ENCODE peak calls at places on chromosomes 1 and 21, in six cellular contexts. One of them, this sample, is unnamed.

GRCh38 chr1:229848762-229849677 is 218.0 kb upstream of the GALNT2 start:
- DNase-seq in HCT116: peak; percentile 39
- DNase-seq in CD4-positive, alpha-beta memory T cell: no peak
- DNase-seq in right lobe of liver: no peak
- DNase-seq in CD8-positive, alpha-beta memory T cell: no peak
- DNase-seq in body of pancreas: peak; percentile 32
- DNase-seq in this sample: no peak

GRCh38 chr1:85504417-85504816 is 39.5 kb upstream of the DDAH1 start:
- DNase-seq in right lobe of liver: no peak
- DNase-seq in CD8-positive, alpha-beta memory T cell: no peak
- DNase-seq in HCT116: no peak
- DNase-seq in body of pancreas: no peak
- DNase-seq in CD4-positive, alpha-beta memory T cell: no peak
- DNase-seq in this sample: no peak

GRCh38 chr1:190205713-190206112 is 272.0 kb downstream of the BRINP3 start:
- DNase-seq in CD8-positive, alpha-beta memory T cell: no peak
- DNase-seq in right lobe of liver: no peak
- DNase-seq in CD4-positive, alpha-beta memory T cell: no peak
- DNase-seq in HCT116: no peak
- DNase-seq in body of pancreas: no peak
- DNase-seq in this sample: no peak

GRCh38 chr1:30791853-30792252 is 34.3 kb upstream of the LAPTM5 start:
- DNase-seq in CD8-positive, alpha-beta memory T cell: no peak
- DNase-seq in CD4-positive, alpha-beta memory T cell: no peak
- DNase-seq in right lobe of liver: peak; percentile 7
- DNase-seq in HCT116: no peak
- DNase-seq in body of pancreas: no peak
- DNase-seq in this sample: no peak

GRCh38 chr1:245475116-245475515 is 320.3 kb downstream of the KIF26B start:
- DNase-seq in body of pancreas: no peak
- DNase-seq in CD4-positive, alpha-beta memory T cell: no peak
- DNase-seq in right lobe of liver: no peak
- DNase-seq in HCT116: no peak
- DNase-seq in CD8-positive, alpha-beta memory T cell: no peak
- DNase-seq in this sample: no peak

GRCh38 chr1:230204852-230205251 is 137.8 kb downstream of the GALNT2 start:
- DNase-seq in CD4-positive, alpha-beta memory T cell: no peak
- DNase-seq in right lobe of liver: no peak
- DNase-seq in CD8-positive, alpha-beta memory T cell: no peak
- DNase-seq in HCT116: no peak
- DNase-seq in body of pancreas: peak; percentile 61
- DNase-seq in this sample: no peak

GRCh38 chr1:174005032-174005431 is 17.1 kb downstream of the RC3H1 start:
- DNase-seq in CD8-positive, alpha-beta memory T cell: no peak
- DNase-seq in CD4-positive, alpha-beta memory T cell: no peak
- DNase-seq in HCT116: no peak
- DNase-seq in right lobe of liver: no peak
- DNase-seq in body of pancreas: no peak
- DNase-seq in this sample: no peak

GRCh38 chr1:90993245-90993644 is 28.6 kb downstream of the ZNF644 start:
- DNase-seq in body of pancreas: peak; percentile 44
- DNase-seq in right lobe of liver: no peak
- DNase-seq in HCT116: no peak
- DNase-seq in CD4-positive, alpha-beta memory T cell: no peak
- DNase-seq in CD8-positive, alpha-beta memory T cell: no peak
- DNase-seq in this sample: no peak

GRCh38 chr1:85607126-85607912 is 26.8 kb downstream of the CCN1 start:
- DNase-seq in right lobe of liver: no peak
- DNase-seq in HCT116: peak; percentile 93
- DNase-seq in CD4-positive, alpha-beta memory T cell: no peak
- DNase-seq in body of pancreas: peak; percentile 23
- DNase-seq in CD8-positive, alpha-beta memory T cell: no peak
- DNase-seq in this sample: no peak

GRCh38 chr1:156689035-156689959 is 12.1 kb upstream of the NES start:
- DNase-seq in body of pancreas: peak; percentile 81
- DNase-seq in right lobe of liver: peak; percentile 73
- DNase-seq in CD4-positive, alpha-beta memory T cell: peak; percentile 75
- DNase-seq in CD8-positive, alpha-beta memory T cell: peak; percentile 63
- DNase-seq in HCT116: peak; percentile 81
- DNase-seq in this sample: peak; percentile 83

GRCh38 chr1:243924188-243924587 is 74.1 kb upstream of the AKT3 start:
- DNase-seq in body of pancreas: no peak
- DNase-seq in CD8-positive, alpha-beta memory T cell: no peak
- DNase-seq in HCT116: no peak
- DNase-seq in CD4-positive, alpha-beta memory T cell: no peak
- DNase-seq in right lobe of liver: no peak
- DNase-seq in this sample: no peak

GRCh38 chr1:33080885-33081553 is at the start of gene AZIN2:
- DNase-seq in CD8-positive, alpha-beta memory T cell: peak; percentile 93
- DNase-seq in body of pancreas: peak; percentile 98
- DNase-seq in HCT116: peak; percentile 86
- DNase-seq in right lobe of liver: peak; percentile 97
- DNase-seq in CD4-positive, alpha-beta memory T cell: peak; percentile 98
- DNase-seq in this sample: peak; percentile 98

GRCh38 chr1:164061528-164061927 is 497.5 kb upstream of the PBX1 start:
- DNase-seq in CD4-positive, alpha-beta memory T cell: peak; percentile 33
- DNase-seq in body of pancreas: no peak
- DNase-seq in HCT116: no peak
- DNase-seq in right lobe of liver: peak; percentile 29
- DNase-seq in CD8-positive, alpha-beta memory T cell: no peak
- DNase-seq in this sample: peak; percentile 30

GRCh38 chr1:84436907-84437667 is 38.8 kb downstream of the DNASE2B start:
- DNase-seq in CD4-positive, alpha-beta memory T cell: no peak
- DNase-seq in HCT116: no peak
- DNase-seq in body of pancreas: no peak
- DNase-seq in CD8-positive, alpha-beta memory T cell: no peak
- DNase-seq in right lobe of liver: no peak
- DNase-seq in this sample: no peak

GRCh38 chr21:39381009-39381408 is 32.1 kb upstream of the HMGN1 start:
- DNase-seq in CD8-positive, alpha-beta memory T cell: no peak
- DNase-seq in CD4-positive, alpha-beta memory T cell: no peak
- DNase-seq in body of pancreas: no peak
- DNase-seq in right lobe of liver: no peak
- DNase-seq in HCT116: no peak
- DNase-seq in this sample: no peak

GRCh38 chr1:172469717-172470116 is 25.8 kb upstream of the PIGC start:
- DNase-seq in CD8-positive, alpha-beta memory T cell: no peak
- DNase-seq in right lobe of liver: no peak
- DNase-seq in body of pancreas: no peak
- DNase-seq in HCT116: no peak
- DNase-seq in CD4-positive, alpha-beta memory T cell: no peak
- DNase-seq in this sample: no peak

GRCh38 chr1:20165522-20165951 is 20.4 kb upstream of the UBXN10 start:
- DNase-seq in CD4-positive, alpha-beta memory T cell: no peak
- DNase-seq in body of pancreas: no peak
- DNase-seq in CD8-positive, alpha-beta memory T cell: no peak
- DNase-seq in right lobe of liver: no peak
- DNase-seq in HCT116: peak; percentile 16
- DNase-seq in this sample: no peak

GRCh38 chr1:115717541-115717940 is 51.0 kb downstream of the CASQ2 start:
- DNase-seq in body of pancreas: peak; percentile 76
- DNase-seq in CD8-positive, alpha-beta memory T cell: no peak
- DNase-seq in right lobe of liver: no peak
- DNase-seq in HCT116: peak; percentile 32
- DNase-seq in CD4-positive, alpha-beta memory T cell: no peak
- DNase-seq in this sample: no peak

GRCh38 chr1:209364716-209365115 is 218.8 kb upstream of the CAMK1G start:
- DNase-seq in right lobe of liver: no peak
- DNase-seq in CD8-positive, alpha-beta memory T cell: no peak
- DNase-seq in body of pancreas: no peak
- DNase-seq in CD4-positive, alpha-beta memory T cell: no peak
- DNase-seq in HCT116: no peak
- DNase-seq in this sample: no peak

GRCh38 chr1:9294910-9295636 is 2.4 kb downstream of the SPSB1 start:
- DNase-seq in HCT116: no peak
- DNase-seq in right lobe of liver: no peak
- DNase-seq in CD8-positive, alpha-beta memory T cell: no peak
- DNase-seq in body of pancreas: no peak
- DNase-seq in CD4-positive, alpha-beta memory T cell: no peak
- DNase-seq in this sample: no peak

GRCh38 chr1:62232885-62233284 is 38.2 kb downstream of the L1TD1 start:
- DNase-seq in CD4-positive, alpha-beta memory T cell: no peak
- DNase-seq in right lobe of liver: no peak
- DNase-seq in CD8-positive, alpha-beta memory T cell: no peak
- DNase-seq in HCT116: no peak
- DNase-seq in body of pancreas: no peak
- DNase-seq in this sample: no peak

GRCh38 chr1:89273324-89273778 is 691 bp upstream of the GBP5 start:
- DNase-seq in CD4-positive, alpha-beta memory T cell: peak; percentile 39
- DNase-seq in HCT116: no peak
- DNase-seq in body of pancreas: no peak
- DNase-seq in right lobe of liver: peak; percentile 56
- DNase-seq in CD8-positive, alpha-beta memory T cell: no peak
- DNase-seq in this sample: no peak

GRCh38 chr1:203325418-203326091 is 20.2 kb downstream of the BTG2 start:
- DNase-seq in HCT116: no peak
- DNase-seq in right lobe of liver: peak; percentile 71
- DNase-seq in CD4-positive, alpha-beta memory T cell: peak; percentile 27
- DNase-seq in body of pancreas: peak; percentile 70
- DNase-seq in CD8-positive, alpha-beta memory T cell: no peak
- DNase-seq in this sample: peak; percentile 76

GRCh38 chr1:8652607-8653046 is 164.8 kb downstream of the RERE start:
- DNase-seq in HCT116: no peak
- DNase-seq in CD8-positive, alpha-beta memory T cell: no peak
- DNase-seq in right lobe of liver: no peak
- DNase-seq in CD4-positive, alpha-beta memory T cell: no peak
- DNase-seq in body of pancreas: no peak
- DNase-seq in this sample: no peak

GRCh38 chr1:64484651-64485050 is 14.7 kb downstream of the CACHD1 start:
- DNase-seq in CD4-positive, alpha-beta memory T cell: no peak
- DNase-seq in HCT116: no peak
- DNase-seq in body of pancreas: no peak
- DNase-seq in CD8-positive, alpha-beta memory T cell: no peak
- DNase-seq in right lobe of liver: no peak
- DNase-seq in this sample: no peak

GRCh38 chr1:164716992-164717703 is 158.2 kb downstream of the PBX1 start:
- DNase-seq in CD8-positive, alpha-beta memory T cell: no peak
- DNase-seq in HCT116: no peak
- DNase-seq in body of pancreas: peak; percentile 33
- DNase-seq in CD4-positive, alpha-beta memory T cell: no peak
- DNase-seq in right lobe of liver: no peak
- DNase-seq in this sample: no peak

GRCh38 chr1:228163004-228163753 is 2.4 kb upstream of the IBA57 start:
- DNase-seq in CD4-positive, alpha-beta memory T cell: peak; percentile 44
- DNase-seq in CD8-positive, alpha-beta memory T cell: no peak
- DNase-seq in right lobe of liver: no peak
- DNase-seq in HCT116: no peak
- DNase-seq in body of pancreas: peak; percentile 57
- DNase-seq in this sample: no peak

GRCh38 chr1:198641506-198641905 is 2.7 kb downstream of the PTPRC start:
- DNase-seq in body of pancreas: no peak
- DNase-seq in HCT116: no peak
- DNase-seq in CD8-positive, alpha-beta memory T cell: peak; percentile 38
- DNase-seq in right lobe of liver: no peak
- DNase-seq in CD4-positive, alpha-beta memory T cell: peak; percentile 66
- DNase-seq in this sample: no peak

GRCh38 chr1:62428351-62428750 is 8.5 kb upstream of the USP1 start:
- DNase-seq in HCT116: no peak
- DNase-seq in body of pancreas: peak; percentile 12
- DNase-seq in CD4-positive, alpha-beta memory T cell: no peak
- DNase-seq in CD8-positive, alpha-beta memory T cell: no peak
- DNase-seq in right lobe of liver: no peak
- DNase-seq in this sample: no peak

GRCh38 chr1:39987869-39988268 is 32.9 kb downstream of the MFSD2A start:
- DNase-seq in CD4-positive, alpha-beta memory T cell: no peak
- DNase-seq in CD8-positive, alpha-beta memory T cell: no peak
- DNase-seq in HCT116: no peak
- DNase-seq in body of pancreas: no peak
- DNase-seq in right lobe of liver: no peak
- DNase-seq in this sample: no peak

GRCh38 chr1:86137458-86137857 is 19.1 kb downstream of the COL24A1 start:
- DNase-seq in body of pancreas: no peak
- DNase-seq in CD8-positive, alpha-beta memory T cell: no peak
- DNase-seq in CD4-positive, alpha-beta memory T cell: no peak
- DNase-seq in HCT116: no peak
- DNase-seq in right lobe of liver: no peak
- DNase-seq in this sample: no peak

GRCh38 chr1:205012416-205013140 is 30.4 kb upstream of the CNTN2 start:
- DNase-seq in body of pancreas: no peak
- DNase-seq in CD8-positive, alpha-beta memory T cell: no peak
- DNase-seq in right lobe of liver: no peak
- DNase-seq in HCT116: no peak
- DNase-seq in CD4-positive, alpha-beta memory T cell: no peak
- DNase-seq in this sample: no peak

GRCh38 chr1:115469703-115470476 is 131.8 kb upstream of the NGF start:
- DNase-seq in HCT116: peak; percentile 31
- DNase-seq in CD4-positive, alpha-beta memory T cell: no peak
- DNase-seq in body of pancreas: peak; percentile 44
- DNase-seq in CD8-positive, alpha-beta memory T cell: no peak
- DNase-seq in right lobe of liver: peak; percentile 66
- DNase-seq in this sample: peak; percentile 46

GRCh38 chr1:25435315-25436103 is 4.8 kb downstream of the MACO1 start:
- DNase-seq in CD8-positive, alpha-beta memory T cell: no peak
- DNase-seq in HCT116: no peak
- DNase-seq in body of pancreas: no peak
- DNase-seq in CD4-positive, alpha-beta memory T cell: no peak
- DNase-seq in right lobe of liver: no peak
- DNase-seq in this sample: no peak
- H3K4me3 ChIP-seq in CD8-positive, alpha-beta memory T cell: peak overlapping the region; percentile 29
- H3K4me3 ChIP-seq in HCT116: no peak overlapping the region
- H3K4me3 ChIP-seq in body of pancreas: no peak overlapping the region
- H3K4me3 ChIP-seq in CD4-positive, alpha-beta memory T cell: no peak overlapping the region
- H3K4me3 ChIP-seq in right lobe of liver: no peak overlapping the region
- H3K4me3 ChIP-seq in this sample: no peak overlapping the region

DNA sequence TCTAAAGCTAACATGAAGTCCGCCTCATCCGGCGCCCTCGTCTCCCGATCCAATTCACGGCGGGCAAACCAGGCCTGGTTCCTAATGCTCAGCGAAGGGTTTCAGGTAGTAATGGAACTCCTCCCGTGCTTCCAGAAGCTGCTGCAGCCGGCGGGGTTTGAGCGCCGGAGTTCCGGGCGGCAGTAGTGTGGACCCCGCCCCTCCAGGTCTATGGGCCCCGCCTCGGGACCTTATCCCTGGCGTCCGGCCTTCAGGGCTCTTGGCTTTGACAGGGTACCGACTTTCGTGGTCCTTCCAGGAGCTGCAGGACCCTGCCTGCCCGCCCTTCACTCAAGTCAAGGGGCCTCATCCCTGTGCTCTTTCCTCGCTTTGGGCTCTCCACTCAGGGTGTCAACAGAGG is 304.1 kb downstream of the FAM72C start:
- DNase-seq in CD4-positive, alpha-beta memory T cell: no peak
- DNase-seq in HCT116: no peak
- DNase-seq in right lobe of liver: no peak
- DNase-seq in CD8-positive, alpha-beta memory T cell: no peak
- DNase-seq in body of pancreas: no peak
- DNase-seq in this sample: no peak
- H3K9me3 ChIP-seq in CD4-positive, alpha-beta memory T cell: no peaks in the 10 kb centered on the region
- H3K9me3 ChIP-seq in HCT116: no peaks in the 10 kb centered on the region
- H3K9me3 ChIP-seq in right lobe of liver: no peaks in the 10 kb centered on the region
- H3K9me3 ChIP-seq in CD8-positive, alpha-beta memory T cell: no peaks in the 10 kb centered on the region
- H3K9me3 ChIP-seq in body of pancreas: no peaks in the 10 kb centered on the region
- H3K9me3 ChIP-seq in this sample: no peaks in the 10 kb centered on the region

GRCh38 chr21:42835211-42835610 is 44.1 kb downstream of the WDR4 start:
- DNase-seq in right lobe of liver: no peak
- DNase-seq in HCT116: no peak
- DNase-seq in CD4-positive, alpha-beta memory T cell: no peak
- DNase-seq in CD8-positive, alpha-beta memory T cell: no peak
- DNase-seq in body of pancreas: no peak
- DNase-seq in this sample: no peak
- H3K4me1 ChIP-seq in right lobe of liver: no peaks in the 10 kb centered on the region
- H3K4me1 ChIP-seq in HCT116: no peaks in the 10 kb centered on the region
- H3K4me1 ChIP-seq in CD4-positive, alpha-beta memory T cell: peaks cover 33% of the 10 kb centered on the region
- H3K4me1 ChIP-seq in CD8-positive, alpha-beta memory T cell: peaks cover 30% of the 10 kb centered on the region
- H3K4me1 ChIP-seq in body of pancreas: peaks cover 5% of the 10 kb centered on the region
- H3K4me1 ChIP-seq in this sample: no peaks in the 10 kb centered on the region

GRCh38 chr1:21907079-21907418 is 30.1 kb downstream of the HSPG2 start:
- DNase-seq in CD4-positive, alpha-beta memory T cell: no peak
- DNase-seq in right lobe of liver: no peak
- DNase-seq in HCT116: no peak
- DNase-seq in body of pancreas: no peak
- DNase-seq in CD8-positive, alpha-beta memory T cell: no peak
- DNase-seq in this sample: no peak
- H3K4me3 ChIP-seq in CD4-positive, alpha-beta memory T cell: no peak overlapping the region
- H3K4me3 ChIP-seq in right lobe of liver: no peak overlapping the region
- H3K4me3 ChIP-seq in HCT116: no peak overlapping the region
- H3K4me3 ChIP-seq in body of pancreas: no peak overlapping the region
- H3K4me3 ChIP-seq in CD8-positive, alpha-beta memory T cell: no peak overlapping the region
- H3K4me3 ChIP-seq in this sample: no peak overlapping the region